ENCODE peak calls at places on chromosomes 12 and 14, in seven cellular contexts. J is neural crest cell; B is lower lobe of right lung; C is activated CD4-positive, alpha-beta T cell treated with anti-CD3 and anti-CD28 coated beads for 48 hours; V is tibial nerve; I is stimulated activated CD4-positive, alpha-beta T cell treated with anti-CD3 and anti-CD28 coated beads, Interleukin-1b, Interleukin-23, amount 100 ng/mL, for 4 hours; L is RKO. R is an unnamed sample.

GRCh38 chr12:112684742-112685141 is 106.8 kb upstream of the RPH3A start:
- DNase-seq in V (no peak), J (no peak), C (no peak), I (no peak), L (no peak), B (no peak), R (no peak)

GRCh38 chr14:93195316-93195999 is 10.3 kb downstream of the LYSET start:
- DNase-seq in B (no peak), V (no peak), C (no peak), J (no peak), L (no peak), I (no peak), R (no peak)

GRCh38 chr12:105922670-105923102 is 216.1 kb downstream of the NUAK1 start:
- DNase-seq in V (no peak), J (no peak), C (no peak), I (no peak), L (peak), B (no peak), R (no peak)

GRCh38 chr14:54854181-54854580 is 48.4 kb downstream of the GCH1 start:
- DNase-seq in I (no peak), L (no peak), V (no peak), B (no peak), C (no peak), J (no peak), R (no peak)

GRCh38 chr14:24130380-24130716 is at the start of gene FITM1:
- DNase-seq in I (no peak), B (no peak), C (no peak), L (no peak), V (no peak), J (no peak), R (no peak)

GRCh38 chr12:133058203-133059125 is 21.2 kb downstream of the ZNF84 start:
- DNase-seq in J (no peak), B (no peak), V (no peak), L (no peak), C (no peak), I (no peak), R (peak)

GRCh38 chr12:28966049-28966778 is 182.9 kb upstream of the FAR2 start:
- DNase-seq in C (no peak), L (no peak), V (no peak), J (no peak), I (no peak), B (peak), R (peak)

GRCh38 chr12:219891-220352 is 6.0 kb upstream of the SLC6A12 start:
- DNase-seq in L (peak), C (peak), J (peak), B (peak), V (peak), I (peak), R (peak)

GRCh38 chr14:61227893-61228591 is 53.1 kb downstream of the TMEM30B start:
- DNase-seq in I (no peak), V (no peak), B (no peak), L (no peak), J (no peak), C (no peak), R (peak)

GRCh38 chr14:75905505-75905904 is 76.3 kb downstream of the TGFB3 start:
- DNase-seq in C (no peak), L (no peak), V (peak), B (peak), J (no peak), I (no peak), R (peak)

GRCh38 chr12:121804417-121805111 is 755 bp downstream of the SETD1B start:
- DNase-seq in C (peak), I (no peak), L (peak), J (no peak), V (no peak), B (no peak), R (peak)

GRCh38 chr12:62933220-62933870 is 1.6 kb downstream of the PPM1H start:
- DNase-seq in I (no peak), C (no peak), L (no peak), J (no peak), B (no peak), V (no peak), R (peak)

GRCh38 chr12:1801285-1801975 is 18.9 kb upstream of the LRTM2 start:
- DNase-seq in B (no peak), I (no peak), L (no peak), V (peak), C (no peak), J (no peak), R (no peak)

GRCh38 chr12:116138781-116139180 is 138.7 kb downstream of the MED13L start:
- DNase-seq in L (no peak), C (no peak), B (no peak), I (no peak), V (no peak), J (no peak), R (no peak)

GRCh38 chr12:110534811-110535210 is 32.7 kb downstream of the RAD9B start:
- DNase-seq in V (no peak), L (no peak), C (no peak), B (no peak), I (no peak), J (no peak), R (no peak)